ENCODE peak calls at places on chromosome 16, in four cellular contexts. One of them, this sample, is unnamed.

GRCh38 chr16:58345574-58346354 is 46.5 kb upstream of the GINS3 start:
- DNase-seq in HEK293T: no peak
- DNase-seq in GM12878: no peak
- DNase-seq in H1: no peak
- DNase-seq in this sample: no peak

GRCh38 chr16:81778231-81778630 is 860 bp upstream of the PLCG2 start:
- DNase-seq in H1: no peak
- DNase-seq in GM12878: no peak
- DNase-seq in HEK293T: no peak
- DNase-seq in this sample: no peak

GRCh38 chr16:17801024-17801423 is 330.3 kb upstream of the XYLT1 start:
- DNase-seq in H1: no peak
- DNase-seq in HEK293T: no peak
- DNase-seq in GM12878: no peak
- DNase-seq in this sample: no peak

GRCh38 chr16:8855051-8855786 is 13.6 kb downstream of the CARHSP1 start:
- DNase-seq in H1: no peak
- DNase-seq in HEK293T: no peak
- DNase-seq in GM12878: no peak
- DNase-seq in this sample: no peak

GRCh38 chr16:83802135-83802534 is 5.6 kb upstream of the HSBP1 start:
- DNase-seq in HEK293T: no peak
- DNase-seq in H1: no peak
- DNase-seq in GM12878: no peak
- DNase-seq in this sample: peak; percentile 57

GRCh38 chr16:58853830-58854229 is 119.7 kb upstream of the GOT2 start:
- DNase-seq in GM12878: no peak
- DNase-seq in HEK293T: no peak
- DNase-seq in H1: no peak
- DNase-seq in this sample: no peak

GRCh38 chr16:86016201-86016965 is 117.4 kb downstream of the IRF8 start:
- DNase-seq in HEK293T: peak; percentile 73
- DNase-seq in GM12878: peak; percentile 59
- DNase-seq in H1: peak; percentile 17
- DNase-seq in this sample: peak; percentile 66

GRCh38 chr16:78060787-78061186 is 38.4 kb downstream of the CLEC3A start:
- DNase-seq in H1: no peak
- DNase-seq in GM12878: no peak
- DNase-seq in HEK293T: no peak
- DNase-seq in this sample: no peak

GRCh38 chr16:77675464-77676324 is 46.6 kb upstream of the NUDT7 start:
- DNase-seq in HEK293T: peak; percentile 73
- DNase-seq in GM12878: peak; percentile 24
- DNase-seq in H1: peak; percentile 29
- DNase-seq in this sample: peak; percentile 85

GRCh38 chr16:35296962-35297653 is 1837.7 kb downstream of the TP53TG3F start:
- DNase-seq in HEK293T: no peak
- DNase-seq in GM12878: no peak
- DNase-seq in H1: no peak
- DNase-seq in this sample: no peak

GRCh38 chr16:20866161-20866772 is 33.9 kb downstream of the DCUN1D3 start:
- DNase-seq in HEK293T: no peak
- DNase-seq in H1: no peak
- DNase-seq in GM12878: no peak
- DNase-seq in this sample: no peak
- TF ChIP-seq SUZ12 in HEK293T: no peak
- TF ChIP-seq SUZ12 in H1: no peak
- TF ChIP-seq SUZ12 in GM12878: no peak
- TF ChIP-seq SUZ12 in this sample: no peak

DNA sequence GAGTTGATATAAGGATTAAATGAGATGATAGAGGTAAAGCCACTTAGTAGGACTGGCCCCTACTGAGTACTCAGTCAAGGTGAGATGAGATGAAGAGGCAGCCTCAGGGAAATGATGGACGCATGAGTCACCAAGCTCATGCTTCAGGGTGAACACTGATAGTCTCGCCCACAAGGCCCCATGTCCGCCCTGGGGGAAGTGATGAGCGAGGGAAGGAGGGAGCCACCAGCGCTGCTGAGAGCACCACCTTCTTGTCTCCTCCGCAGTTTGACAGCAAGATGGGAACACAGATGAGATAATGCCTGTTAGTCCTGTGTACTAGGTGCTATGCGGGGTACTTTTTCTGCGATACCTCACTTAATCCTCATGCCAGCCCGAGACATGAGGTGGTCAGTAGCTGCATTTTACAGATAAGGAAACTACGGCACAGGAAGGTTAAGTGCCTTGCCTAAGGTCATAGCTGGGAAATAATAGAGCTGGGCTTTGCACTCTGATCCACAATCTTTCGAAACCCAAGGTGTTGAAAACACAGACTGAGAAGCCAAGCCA is 383.0 kb downstream of the CPPED1 start:
- DNase-seq in GM12878: no peak
- DNase-seq in H1: no peak
- DNase-seq in HEK293T: no peak
- DNase-seq in this sample: no peak
- TF ChIP-seq SUZ12 in GM12878: no peak
- TF ChIP-seq SUZ12 in H1: no peak
- TF ChIP-seq SUZ12 in HEK293T: no peak
- TF ChIP-seq SUZ12 in this sample: no peak

DNA sequence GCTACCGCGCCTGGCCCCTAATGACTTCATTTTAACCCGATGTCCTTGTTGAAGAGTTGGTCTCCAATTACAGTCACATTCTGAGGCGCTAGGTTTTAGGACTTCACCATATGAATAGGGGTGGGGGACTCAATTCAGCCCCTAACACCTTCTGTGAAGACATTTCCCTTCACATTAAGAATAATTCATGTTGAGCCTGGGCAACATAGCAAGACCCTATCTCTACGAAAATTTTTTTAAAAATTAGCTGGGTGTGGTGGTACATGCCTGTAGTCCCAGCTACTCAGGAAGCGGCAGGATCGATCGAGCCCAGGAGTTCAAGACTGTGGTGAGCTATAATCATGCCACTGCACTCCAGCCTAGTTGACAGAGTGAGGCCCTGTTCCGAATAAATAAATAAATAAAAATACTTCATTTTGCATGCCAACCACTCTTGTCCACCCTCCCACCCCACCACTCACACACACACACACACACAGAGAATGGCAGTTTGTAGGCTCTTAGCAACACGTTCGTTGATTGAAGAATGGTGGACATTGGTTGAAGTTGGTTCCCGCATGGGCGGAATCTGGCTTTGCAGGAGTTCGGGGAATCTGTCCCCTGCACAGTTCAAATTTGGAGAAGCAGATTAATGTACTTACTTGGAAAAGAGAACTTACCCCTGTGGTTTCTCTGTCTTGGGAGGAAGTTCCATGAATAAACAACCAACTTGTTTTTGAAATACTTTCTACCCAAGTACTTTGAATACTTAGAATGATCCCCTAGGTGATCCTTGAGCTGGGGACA is 27.8 kb upstream of the TVP23A start:
- DNase-seq in H1: no peak
- DNase-seq in GM12878: no peak
- DNase-seq in HEK293T: no peak
- DNase-seq in this sample: no peak
- TF ChIP-seq SUZ12 in H1: no peak
- TF ChIP-seq SUZ12 in GM12878: no peak
- TF ChIP-seq SUZ12 in HEK293T: no peak
- TF ChIP-seq SUZ12 in this sample: no peak

DNA sequence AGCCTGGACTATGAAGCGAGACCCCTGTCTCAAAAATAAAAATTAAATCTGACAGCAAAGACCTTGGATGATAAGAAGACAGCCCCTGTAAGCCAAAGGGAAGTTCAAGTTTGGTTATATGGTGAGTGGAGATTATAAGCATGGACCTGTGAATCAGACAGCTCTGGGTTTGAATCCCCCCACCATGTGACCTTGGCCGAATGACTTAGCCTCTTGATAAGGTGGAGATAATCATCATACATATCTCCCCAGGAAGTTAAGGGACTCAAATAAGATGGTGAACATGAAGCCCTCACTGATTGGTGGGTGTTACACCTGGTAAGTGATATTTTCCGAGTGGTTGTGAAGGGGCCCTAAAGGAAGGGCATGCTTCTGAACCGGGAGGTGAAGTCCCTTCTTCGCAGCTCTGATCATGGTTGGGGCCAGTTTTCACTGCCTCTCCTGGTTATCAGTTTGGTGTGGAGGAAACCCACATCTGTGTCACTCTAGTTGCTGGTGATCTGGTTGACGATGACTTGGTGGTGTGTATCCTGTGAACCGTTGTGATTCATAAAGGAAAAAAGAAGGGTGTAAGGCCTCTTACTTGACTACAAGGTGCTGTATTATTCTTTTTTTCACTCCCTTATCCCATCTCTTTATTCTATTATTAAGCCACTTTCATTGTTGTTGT is 61.7 kb upstream of the CLEC18A start:
- DNase-seq in H1: no peak
- DNase-seq in HEK293T: no peak
- DNase-seq in GM12878: no peak
- DNase-seq in this sample: no peak
- TF ChIP-seq SUZ12 in H1: no peak
- TF ChIP-seq SUZ12 in HEK293T: no peak
- TF ChIP-seq SUZ12 in GM12878: no peak
- TF ChIP-seq SUZ12 in this sample: no peak

GRCh38 chr16:1708768-1709180 is 2.8 kb downstream of the MAPK8IP3 start:
- DNase-seq in GM12878: no peak
- DNase-seq in HEK293T: peak; percentile 55
- DNase-seq in H1: no peak
- DNase-seq in this sample: no peak

GRCh38 chr16:1708083-1708767 is 2.2 kb downstream of the MAPK8IP3 start:
- DNase-seq in HEK293T: no peak
- DNase-seq in GM12878: no peak
- DNase-seq in H1: no peak
- DNase-seq in this sample: no peak

GRCh38 chr16:1706386-1707192 is 594 bp downstream of the MAPK8IP3 start:
- DNase-seq in H1: no peak
- DNase-seq in GM12878: no peak
- DNase-seq in HEK293T: no peak
- DNase-seq in this sample: no peak

GRCh38 chr16:1705688-1706385 is at the start of gene MAPK8IP3:
- DNase-seq in H1: peak; percentile 77
- DNase-seq in HEK293T: peak; percentile 97
- DNase-seq in GM12878: peak; percentile 43
- DNase-seq in this sample: peak; percentile 85

DNA sequence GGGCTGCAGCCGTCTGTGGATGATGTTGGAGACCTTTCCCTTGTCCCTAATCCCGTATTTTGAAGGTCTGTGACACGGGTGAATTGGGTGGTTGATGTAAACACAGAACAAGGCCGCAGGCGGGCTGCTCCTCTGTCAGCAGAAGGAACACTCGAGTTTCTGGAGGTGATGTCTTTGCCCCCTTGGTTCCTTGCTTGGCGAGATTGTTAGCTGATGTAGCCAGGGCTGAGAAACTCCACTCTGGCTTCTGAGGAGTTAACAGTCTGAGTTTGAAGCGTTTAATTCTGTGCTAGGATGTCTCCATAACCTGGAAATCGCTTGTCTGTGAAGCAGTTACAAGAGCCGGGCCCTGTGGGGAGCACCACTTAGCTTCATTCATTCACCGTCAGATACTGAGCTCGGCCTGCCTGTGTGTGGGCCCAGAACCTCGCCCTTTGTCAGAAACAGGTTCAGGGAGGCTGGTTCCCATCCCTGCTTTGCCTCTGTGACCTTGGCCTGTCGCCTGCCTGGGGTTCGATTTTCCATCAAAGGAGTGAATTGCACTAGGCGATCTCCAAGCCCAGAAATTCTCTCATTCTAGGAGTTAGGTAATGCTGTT is 1.3 kb downstream of the MAPK8IP3 start:
- DNase-seq in H1: no peak
- DNase-seq in GM12878: no peak
- DNase-seq in HEK293T: no peak
- DNase-seq in this sample: no peak
- TF ChIP-seq SUZ12 in H1: no peak
- TF ChIP-seq SUZ12 in GM12878: no peak
- TF ChIP-seq SUZ12 in HEK293T: no peak
- TF ChIP-seq SUZ12 in this sample: no peak

GRCh38 chr16:65415460-65415859 is 293.6 kb upstream of the CDH11 start:
- DNase-seq in H1: no peak
- DNase-seq in GM12878: no peak
- DNase-seq in HEK293T: no peak
- DNase-seq in this sample: no peak
- TF ChIP-seq SUZ12 in H1: no peak
- TF ChIP-seq SUZ12 in GM12878: no peak
- TF ChIP-seq SUZ12 in HEK293T: no peak
- TF ChIP-seq SUZ12 in this sample: no peak

DNA sequence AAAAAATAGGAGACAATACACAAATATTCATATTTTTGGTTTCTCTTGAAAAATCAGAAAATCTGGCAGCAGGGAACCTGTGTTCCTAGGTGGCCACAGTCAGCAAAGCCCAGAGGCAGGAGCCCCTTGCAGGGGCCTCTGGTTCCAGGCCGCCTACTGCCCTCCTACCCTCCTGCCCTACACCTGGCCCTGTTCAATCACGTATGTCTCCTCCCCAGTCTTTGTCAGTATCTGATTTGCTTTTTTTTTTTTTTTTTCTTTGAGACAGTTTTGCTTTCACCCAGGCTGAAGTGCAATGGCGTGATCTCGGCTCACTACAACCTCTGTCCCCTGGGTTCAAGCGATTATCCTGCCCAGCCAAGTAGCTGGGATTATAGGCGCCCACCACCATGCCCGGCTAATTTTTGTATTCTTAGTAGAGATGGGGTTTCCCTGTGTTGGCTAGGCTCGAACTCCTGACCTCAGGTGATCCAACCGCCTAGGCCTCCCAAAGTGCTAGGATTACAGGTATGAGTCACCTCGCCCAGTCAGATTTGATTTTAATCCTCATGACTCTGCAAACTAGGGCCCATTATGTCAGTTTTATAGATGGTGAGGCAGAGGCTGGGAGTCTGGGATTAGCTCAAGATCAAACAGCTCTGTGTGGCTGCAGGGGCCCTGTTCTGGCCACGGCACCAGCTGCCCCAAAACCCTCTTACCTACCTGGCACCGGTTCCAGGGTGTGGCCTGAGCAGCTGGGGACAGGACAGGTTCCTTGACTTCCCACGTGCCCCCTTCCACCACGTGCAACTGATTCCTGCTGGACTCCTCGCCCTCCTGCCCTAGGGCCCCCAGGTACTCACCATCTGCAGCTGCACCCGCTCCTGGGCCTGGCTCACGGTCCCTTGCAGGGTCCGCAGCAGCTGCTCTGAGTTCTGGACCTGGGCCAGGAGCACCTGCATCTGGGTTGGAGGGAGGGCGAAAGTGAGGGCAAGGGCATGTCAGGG is 14.7 kb downstream of the RABEP2 start:
- DNase-seq in GM12878: no peak
- DNase-seq in H1: no peak
- DNase-seq in HEK293T: no peak
- DNase-seq in this sample: no peak
- TF ChIP-seq SUZ12 in GM12878: no peak
- TF ChIP-seq SUZ12 in H1: no peak
- TF ChIP-seq SUZ12 in HEK293T: no peak
- TF ChIP-seq SUZ12 in this sample: no peak

GRCh38 chr16:25158401-25158800 is 46.9 kb downstream of the LCMT1 start:
- DNase-seq in HEK293T: no peak
- DNase-seq in GM12878: no peak
- DNase-seq in H1: no peak
- DNase-seq in this sample: no peak
- TF ChIP-seq SUZ12 in HEK293T: no peak
- TF ChIP-seq SUZ12 in GM12878: no peak
- TF ChIP-seq SUZ12 in H1: no peak
- TF ChIP-seq SUZ12 in this sample: no peak

GRCh38 chr16:79662122-79662521 is 61.6 kb upstream of the MAF start:
- DNase-seq in GM12878: no peak
- DNase-seq in HEK293T: no peak
- DNase-seq in H1: no peak
- DNase-seq in this sample: no peak
- TF ChIP-seq SUZ12 in GM12878: no peak
- TF ChIP-seq SUZ12 in HEK293T: no peak
- TF ChIP-seq SUZ12 in H1: no peak
- TF ChIP-seq SUZ12 in this sample: no peak